ENCODE peak calls at places on chromosomes 2 and 18, in five cellular contexts. B is OCI-LY7; N is neural crest cell; V is T-helper 1 cell; Q is activated CD8-positive, alpha-beta memory T cell treated with anti-CD3 and anti-CD28 coated beads, Interleukin-2, amount 50 U/mL, for 4 hours. F is an unnamed sample.

GRCh38 chr18:22935431-22935830 is 2.3 kb downstream of the RBBP8 start:
- DNase-seq in B (peak; percentile 58), Q (no peak), N (no peak), V (no peak), F (no peak)

GRCh38 chr2:231399853-231400667 is 4.5 kb downstream of the B3GNT7 start:
- DNase-seq in V (no peak), B (no peak), Q (no peak), N (no peak), F (peak; percentile 89)

GRCh38 chr2:196293751-196294486 is 122.5 kb upstream of the STK17B start:
- DNase-seq in B (no peak), Q (no peak), N (no peak), V (no peak), F (peak; percentile 64)

GRCh38 chr2:176297067-176297466 is 27.8 kb downstream of the MTX2 start:
- DNase-seq in B (no peak), Q (no peak), N (no peak), V (no peak), F (no peak)

GRCh38 chr2:218536804-218537494 is 31.2 kb downstream of the USP37 start:
- DNase-seq in V (no peak), Q (no peak), N (no peak), B (no peak), F (no peak)

GRCh38 chr2:8631465-8632005 is 50.3 kb upstream of the ID2 start:
- DNase-seq in B (peak; percentile 97), N (no peak), Q (no peak), V (no peak), F (no peak)

GRCh38 chr18:72086421-72086820 is 457.7 kb downstream of the CBLN2 start:
- DNase-seq in Q (no peak), B (peak; percentile 31), N (no peak), V (no peak), F (no peak)

GRCh38 chr2:193251909-193252308 is 1057.2 kb upstream of the TMEFF2 start:
- DNase-seq in V (no peak), N (no peak), Q (no peak), B (no peak), F (no peak)

GRCh38 chr2:73083886-73084792 is 12.6 kb upstream of the SFXN5 start:
- DNase-seq in V (no peak), Q (no peak), N (no peak), B (no peak), F (no peak)

GRCh38 chr2:238069021-238069709 is 8.4 kb downstream of the SCLY start:
- DNase-seq in B (no peak), V (no peak), N (no peak), Q (no peak), F (no peak)

GRCh38 chr2:151043484-151043883 is 218.2 kb downstream of the RBM43 start:
- DNase-seq in N (no peak), V (no peak), B (no peak), Q (no peak), F (no peak)

GRCh38 chr2:63064197-63064596 is 13.6 kb downstream of the OTX1 start:
- DNase-seq in B (no peak), Q (no peak), V (no peak), N (no peak), F (no peak)

GRCh38 chr2:112916145-112916571 is 5.2 kb downstream of the IL37 start:
- DNase-seq in V (no peak), B (no peak), Q (no peak), N (no peak), F (no peak)

GRCh38 chr2:85611705-85612587 is at the start of gene C2orf68:
- DNase-seq in Q (peak; percentile 81), V (peak; percentile 72), N (peak; percentile 87), B (peak; percentile 93), F (peak; percentile 88)

GRCh38 chr2:9681427-9681817 is 50.6 kb upstream of the YWHAQ start:
- DNase-seq in N (no peak), V (no peak), B (no peak), Q (no peak), F (no peak)

GRCh38 chr2:183967756-183968155 is 630.6 kb upstream of the ZNF804A start:
- DNase-seq in N (no peak), V (no peak), B (no peak), Q (no peak), F (no peak)

GRCh38 chr2:191246820-191247380 is 1.7 kb downstream of the MYO1B start:
- DNase-seq in V (no peak), B (no peak), Q (no peak), N (no peak), F (no peak)

GRCh38 chr2:217909156-217909820 is 93.5 kb downstream of the TNS1 start:
- DNase-seq in Q (no peak), V (no peak), N (no peak), B (peak; percentile 20), F (no peak)

GRCh38 chr2:33240178-33240577 is 236.3 kb upstream of the RASGRP3 start:
- DNase-seq in Q (no peak), V (no peak), B (no peak), N (no peak), F (no peak)

GRCh38 chr18:28178720-28179119 is 1.8 kb upstream of the CDH2 start:
- DNase-seq in Q (no peak), B (no peak), N (no peak), V (no peak), F (peak; percentile 32)

GRCh38 chr2:112229365-112229764 is 25.5 kb downstream of the ZC3H8 start:
- DNase-seq in N (no peak), B (no peak), V (no peak), Q (no peak), F (peak; percentile 40)

GRCh38 chr2:218186355-218186766 is 19.6 kb upstream of the CXCR1 start:
- DNase-seq in N (peak; percentile 37), V (peak; percentile 54), Q (peak; percentile 70), B (peak; percentile 79), F (peak; percentile 86)

GRCh38 chr2:54454922-54455583 is 1.1 kb upstream of the SPTBN1 start:
- DNase-seq in V (no peak), Q (no peak), B (no peak), N (peak; percentile 6), F (peak; percentile 45)

GRCh38 chr2:216216951-216217903 is 108.1 kb downstream of the XRCC5 start:
- DNase-seq in N (no peak), Q (no peak), B (peak; percentile 23), V (no peak), F (peak; percentile 49)

GRCh38 chr2:146978891-146979555 is 865.8 kb upstream of the ACVR2A start:
- DNase-seq in N (no peak), Q (no peak), B (no peak), V (no peak), F (no peak)

GRCh38 chr2:9228781-9229469 is 22.3 kb downstream of the ASAP2 start:
- DNase-seq in Q (no peak), B (no peak), N (no peak), V (no peak), F (no peak)